ENCODE peak calls at places on chromosomes 4 and X, in nine cellular contexts. L is NT2/D1, Z is IMR-90, W is H9, S is astrocyte, K is neural progenitor cell, V is SK-N-SH, J is PC-3, I is fibroblast of lung. F is an unnamed sample.

GRCh38 chr4:5931526-5931925 is 38.6 kb upstream of the CRMP1 start:
- DNase-seq in L (no peak), Z (no peak), W (no peak), S (no peak), K (no peak), V (no peak), J (no peak), I (no peak), F (no peak)

GRCh38 chr4:174009686-174010451 is 273.6 kb downstream of the FBXO8 start:
- DNase-seq in L (no peak), Z (no peak), W (no peak), S (no peak), K (no peak), V (no peak), J (no peak), I (no peak), F (peak; percentile 22)

GRCh38 chr4:68404153-68404552 is 43.1 kb upstream of the TMPRSS11E start:
- DNase-seq in L (peak; percentile 39), Z (no peak), W (peak; percentile 68), S (no peak), K (no peak), V (no peak), J (no peak), I (no peak), F (no peak)

GRCh38 chr4:153623491-153623890 is 60.6 kb upstream of the TLR2 start:
- DNase-seq in L (no peak), Z (no peak), W (no peak), S (no peak), K (no peak), V (no peak), J (no peak), I (no peak), F (no peak)

GRCh38 chrX:155065035-155065734 is 5.8 kb downstream of the CMC4 start:
- DNase-seq in L (no peak), Z (peak; percentile 49), W (no peak), S (peak; percentile 64), K (no peak), V (no peak), J (peak; percentile 66), I (peak; percentile 71), F (peak; percentile 24)

GRCh38 chr4:7964890-7965662 is 25.4 kb upstream of the AFAP1 start:
- DNase-seq in L (no peak), Z (peak; percentile 71), W (peak; percentile 64), S (peak; percentile 59), K (no peak), V (no peak), J (peak; percentile 44), I (peak; percentile 64), F (no peak)

GRCh38 chr4:98518555-98519267 is 139.7 kb downstream of the TSPAN5 start:
- DNase-seq in L (no peak), Z (no peak), W (no peak), S (no peak), K (no peak), V (no peak), J (no peak), I (no peak), F (no peak)

GRCh38 chr4:149841686-149842085 is 26.0 kb upstream of the IQCM start:
- DNase-seq in L (no peak), Z (no peak), W (no peak), S (peak; percentile 45), K (no peak), V (no peak), J (no peak), I (peak; percentile 55), F (no peak)

GRCh38 chr4:149754526-149754925 is 61.1 kb downstream of the IQCM start:
- DNase-seq in L (no peak), Z (peak; percentile 70), W (no peak), S (peak; percentile 37), K (no peak), V (no peak), J (peak; percentile 33), I (peak; percentile 55), F (peak; percentile 46)

GRCh38 chrX:119482497-119483480 is 14.5 kb downstream of the SLC25A5 start:
- DNase-seq in L (peak; percentile 55), Z (peak; percentile 39), W (peak; percentile 76), S (peak; percentile 18), K (peak; percentile 65), V (peak; percentile 55), J (peak; percentile 45), I (peak; percentile 39), F (peak; percentile 58)

DNA sequence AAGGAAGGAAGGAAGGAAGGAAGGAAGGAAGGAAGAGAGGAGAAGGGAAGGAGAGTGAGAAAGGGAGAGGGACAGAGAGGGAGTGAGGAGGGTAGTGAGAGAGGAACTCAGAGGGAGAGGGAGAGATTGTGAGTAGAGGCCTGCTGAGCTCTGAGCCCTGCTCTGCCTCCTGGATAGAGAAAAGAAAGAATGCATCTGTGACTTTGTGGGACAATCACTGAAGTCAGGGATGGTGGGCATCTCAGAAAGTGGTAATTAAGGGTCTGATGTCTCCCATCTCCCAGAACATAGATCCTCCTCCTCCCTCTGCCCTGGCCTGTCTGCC is 142.9 kb upstream of the BANK1 start:
- DNase-seq in L (no peak), Z (no peak), W (no peak), S (no peak), K (no peak), V (no peak), J (no peak), I (no peak), F (no peak)
- H3K9ac ChIP-seq in L (no peak overlapping the region), Z (no peak overlapping the region), W (no peak overlapping the region), S (no peak overlapping the region), K (no peak overlapping the region), V (no peak overlapping the region), J (no peak overlapping the region), I (no peak overlapping the region), F (no peak overlapping the region)

GRCh38 chr4:16264798-16265197 is 38.5 kb upstream of the TAPT1 start:
- DNase-seq in L (no peak), Z (peak; percentile 58), W (no peak), S (peak; percentile 16), K (peak; percentile 25), V (peak; percentile 49), J (peak; percentile 67), I (peak; percentile 39), F (peak; percentile 80)

GRCh38 chr4:16262188-16262587 is 35.9 kb upstream of the TAPT1 start:
- DNase-seq in L (no peak), Z (no peak), W (no peak), S (no peak), K (no peak), V (no peak), J (no peak), I (no peak), F (no peak)

GRCh38 chr4:16259531-16260246 is 33.4 kb upstream of the TAPT1 start:
- DNase-seq in L (no peak), Z (peak; percentile 16), W (no peak), S (peak; percentile 34), K (no peak), V (no peak), J (no peak), I (peak; percentile 54), F (no peak)

GRCh38 chr4:16257611-16258010 is 31.3 kb upstream of the TAPT1 start:
- DNase-seq in L (no peak), Z (no peak), W (no peak), S (no peak), K (no peak), V (no peak), J (no peak), I (no peak), F (no peak)

DNA sequence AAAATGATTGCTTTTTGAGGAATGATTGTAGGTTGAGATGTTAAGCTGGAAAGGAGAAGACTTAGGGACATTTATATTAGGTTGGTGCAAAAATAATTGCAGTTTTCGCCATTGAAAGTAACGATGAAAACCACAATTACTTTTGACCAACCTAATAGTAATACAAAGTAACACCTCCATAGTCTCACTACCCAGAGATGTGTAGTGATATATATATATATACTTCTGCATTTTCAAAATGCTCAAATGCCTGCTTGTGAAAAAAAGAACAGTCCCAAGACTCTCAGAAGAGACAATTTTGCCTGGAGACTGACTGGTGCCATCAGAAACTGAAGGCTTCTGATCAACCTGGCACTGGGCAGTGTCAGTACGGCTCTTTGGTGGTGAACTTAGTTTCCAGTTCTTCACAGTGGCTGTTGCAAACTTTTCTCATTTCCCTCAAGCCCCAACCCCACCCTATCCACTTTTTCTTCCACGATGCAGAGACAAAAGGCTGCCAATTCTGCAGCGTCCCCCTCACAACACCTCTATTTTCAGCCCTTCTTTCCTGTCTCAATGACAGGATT is 35.1 kb upstream of the TAPT1 start:
- DNase-seq in L (no peak), Z (no peak), W (no peak), S (no peak), K (no peak), V (no peak), J (no peak), I (no peak), F (no peak)
- H3K4me1 ChIP-seq in L (no peaks in the 10 kb centered on the region), Z (no peaks in the 10 kb centered on the region), W (no peaks in the 10 kb centered on the region), S (no peaks in the 10 kb centered on the region), K (no peaks in the 10 kb centered on the region), V (no peaks in the 10 kb centered on the region), J (no peaks in the 10 kb centered on the region), I (no peaks in the 10 kb centered on the region), F (peaks cover 10% of the 10 kb centered on the region)

DNA sequence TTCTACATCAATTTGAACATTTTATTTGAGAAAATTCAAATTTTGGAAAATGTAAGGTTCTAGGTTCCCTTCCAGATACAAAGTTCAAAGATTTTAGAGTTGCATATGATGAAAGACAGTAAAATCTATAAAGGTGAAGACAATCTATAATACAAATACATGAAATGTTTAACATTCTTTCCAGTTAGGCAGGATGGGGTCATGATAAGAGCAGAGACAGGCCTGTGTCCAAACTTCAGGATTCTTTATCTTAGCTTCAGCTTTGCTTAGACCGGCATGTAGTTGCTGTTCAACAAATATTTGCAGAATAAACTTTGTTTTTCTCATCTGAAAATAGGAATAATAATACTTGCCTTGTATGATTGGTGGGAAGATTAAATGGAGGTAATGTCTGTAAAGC is 4.5 kb upstream of the RPS6KA3 start:
- DNase-seq in L (no peak), Z (no peak), W (no peak), S (no peak), K (no peak), V (no peak), J (no peak), I (no peak), F (no peak)
- H3K9ac ChIP-seq in L (no peak overlapping the region), Z (no peak overlapping the region), W (no peak overlapping the region), S (no peak overlapping the region), K (no peak overlapping the region), V (no peak overlapping the region), J (peak overlapping the region; percentile 41), I (no peak overlapping the region), F (no peak overlapping the region)

DNA sequence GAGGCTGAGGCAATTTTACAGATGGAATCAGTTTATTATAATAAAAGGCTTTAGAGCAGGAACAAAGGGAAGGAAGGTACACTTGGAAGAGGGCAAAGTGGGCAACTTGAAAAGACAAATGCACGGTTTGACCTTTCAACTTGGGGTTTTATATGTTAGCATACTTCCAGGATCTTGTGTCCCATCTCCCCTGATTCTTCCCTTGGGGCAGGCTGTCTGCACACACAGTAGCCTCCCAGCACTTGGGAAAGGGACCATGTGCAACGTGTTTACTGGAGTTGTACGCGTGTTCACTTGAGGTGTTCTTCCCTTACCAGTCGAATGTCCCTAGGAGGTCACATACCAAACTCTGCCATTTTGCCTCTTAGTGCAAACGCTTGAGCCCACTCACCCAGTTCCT is 7.3 kb downstream of the PPA2 start:
- DNase-seq in L (no peak), Z (no peak), W (no peak), S (no peak), K (no peak), V (no peak), J (no peak), I (no peak), F (no peak)
- H3K4me1 ChIP-seq in L (no peaks in the 10 kb centered on the region), Z (no peaks in the 10 kb centered on the region), W (no peaks in the 10 kb centered on the region), S (peaks cover under 1% of the 10 kb centered on the region), K (peaks cover 12% of the 10 kb centered on the region), V (peaks cover 3% of the 10 kb centered on the region), J (peaks cover 16% of the 10 kb centered on the region), I (peaks cover 2% of the 10 kb centered on the region), F (peaks cover 10% of the 10 kb centered on the region)

F was measured in adipocyte.